ENCODE peak calls at places on chromosome 17, in nine cellular contexts. Z is EH; C is NCI-H1417; U is effector CD4-positive, alpha-beta T cell; D is natural killer cell; I is activated CD8-positive, alpha-beta memory T cell treated with anti-CD3 and anti-CD28 coated beads for 48 hours; G is T-helper 17 cell; E is neural crest cell; L is GM06990. T is an unnamed sample.
A peak's percentile ranks its signal among the peaks of the same experiment; 100 is the strongest.

GRCh38 chr17:21297026-21297520 is 12.6 kb downstream of the MAP2K3 start:
- DNase-seq in U (no peak), D (no peak), E (no peak), I (no peak), Z (no peak), C (no peak), G (no peak), L (no peak), T (no peak)

GRCh38 chr17:46027326-46028325 is 28.6 kb downstream of the STH start:
- DNase-seq in U (no peak), Z (no peak), C (no peak), I (no peak), G (no peak), L (no peak), E (no peak), D (no peak), T (no peak)

GRCh38 chr17:31394544-31394943 is 3.1 kb downstream of the RAB11FIP4 start:
- DNase-seq in Z (peak; percentile 79), U (no peak), L (no peak), G (no peak), I (no peak), D (no peak), E (peak; percentile 76), C (no peak), T (peak; percentile 46)

GRCh38 chr17:8789743-8790142 is 9.4 kb downstream of the MFSD6L start:
- DNase-seq in I (no peak), C (no peak), U (no peak), G (no peak), D (no peak), Z (no peak), E (no peak), L (no peak), T (no peak)

GRCh38 chr17:77214743-77215142 is 74.0 kb downstream of the SEC14L1 start:
- DNase-seq in U (no peak), E (peak; percentile 26), C (peak; percentile 3), L (no peak), Z (peak; percentile 54), G (no peak), D (no peak), I (no peak), T (peak; percentile 79)

GRCh38 chr17:66507103-66507923 is 204.9 kb downstream of the PRKCA start:
- DNase-seq in U (no peak), D (no peak), L (no peak), E (no peak), G (no peak), C (no peak), Z (peak; percentile 76), I (no peak), T (peak; percentile 76)

GRCh38 chr17:42518046-42518754 is 17.8 kb upstream of the NAGLU start:
- DNase-seq in L (no peak), G (no peak), E (no peak), Z (peak; percentile 99), I (no peak), U (no peak), D (no peak), C (no peak), T (peak; percentile 94)

GRCh38 chr17:36901506-36901905 is 35.8 kb upstream of the LHX1 start:
- DNase-seq in D (no peak), E (no peak), G (no peak), L (no peak), I (no peak), C (no peak), U (no peak), Z (peak; percentile 15), T (peak; percentile 70)

GRCh38 chr17:3659541-3660111 is 8.8 kb downstream of the TAX1BP3 start:
- DNase-seq in G (no peak), D (no peak), C (no peak), Z (peak; percentile 91), E (no peak), I (no peak), L (no peak), U (no peak), T (peak; percentile 80)

GRCh38 chr17:18231156-18231555 is 5.7 kb downstream of the LLGL1 start:
- DNase-seq in L (no peak), Z (no peak), C (no peak), I (no peak), E (peak; percentile 49), D (no peak), U (no peak), G (no peak), T (no peak)

GRCh38 chr17:57622886-57623433 is 122.1 kb downstream of the CCDC182 start:
- DNase-seq in U (no peak), D (no peak), Z (peak; percentile 94), I (no peak), G (no peak), L (peak; percentile 41), E (no peak), C (no peak), T (peak; percentile 42)

GRCh38 chr17:56540791-56541190 is 52.7 kb upstream of the NOG start:
- DNase-seq in D (no peak), G (no peak), I (no peak), C (no peak), U (no peak), E (no peak), L (no peak), Z (peak; percentile 57), T (no peak)

GRCh38 chr17:36198831-36199465 is 2.4 kb upstream of the CCL3L1 start:
- DNase-seq in U (no peak), I (no peak), D (peak; percentile 59), C (no peak), E (no peak), G (no peak), L (peak; percentile 50), Z (no peak), T (no peak)

GRCh38 chr17:38617074-38617860 is 11.5 kb upstream of the SRCIN1 start:
- DNase-seq in G (no peak), E (no peak), U (no peak), D (no peak), C (peak; percentile 22), L (no peak), I (no peak), Z (no peak), T (no peak)

GRCh38 chr17:45818708-45819107 is 26.0 kb upstream of the SPPL2C start:
- DNase-seq in Z (no peak), I (no peak), E (no peak), C (no peak), D (no peak), L (no peak), U (no peak), G (no peak), T (no peak)

GRCh38 chr17:37293770-37294169 is 82.0 kb upstream of the C17orf78 start:
- DNase-seq in E (no peak), L (no peak), I (no peak), C (no peak), U (no peak), G (no peak), D (no peak), Z (no peak), T (no peak)

GRCh38 chr17:7133424-7133823 is 18.8 kb upstream of the ASGR2 start:
- DNase-seq in D (no peak), L (peak; percentile 72), G (no peak), U (no peak), I (peak; percentile 40), C (no peak), Z (peak; percentile 25), E (peak; percentile 43), T (peak; percentile 38)

T was measured in A549.